ENCODE peak calls at places on chromosomes 12 and 14, in seven cellular contexts. K, X, W, E, R, A and N are unnamed samples.

GRCh38 chr12:39912211-39912980 is 193.5 kb downstream of the SLC2A13 start:
- DNase-seq in R (peak; percentile 79), E (peak; percentile 34), K (no peak), A (peak; percentile 92), W (peak; percentile 24), X (no peak), N (no peak)

GRCh38 chr12:32285484-32285883 is 113.9 kb upstream of the FGD4 start:
- DNase-seq in R (no peak), K (no peak), E (no peak), A (no peak), X (no peak), W (no peak), N (no peak)

GRCh38 chr12:111360325-111360930 is 8.5 kb downstream of the PHETA1 start:
- DNase-seq in E (no peak), X (no peak), K (no peak), R (no peak), A (no peak), W (no peak), N (no peak)

GRCh38 chr12:45637706-45638105 is 91.8 kb upstream of the ARID2 start:
- DNase-seq in A (no peak), E (no peak), R (peak; percentile 83), X (no peak), K (no peak), W (no peak), N (no peak)

GRCh38 chr14:22412936-22413411 is 176.1 kb downstream of the DAD1 start:
- DNase-seq in X (no peak), K (no peak), R (no peak), W (no peak), E (no peak), A (no peak), N (no peak)

GRCh38 chr14:84792722-84793410 is 737.1 kb upstream of the FLRT2 start:
- DNase-seq in A (no peak), W (no peak), R (no peak), X (no peak), K (no peak), E (no peak), N (no peak)

GRCh38 chr12:108657130-108657745 is 23.5 kb upstream of the SELPLG start:
- DNase-seq in K (no peak), E (no peak), R (no peak), X (no peak), A (no peak), W (no peak), N (no peak)

GRCh38 chr12:91216871-91217270 is 34.3 kb upstream of the DCN start:
- DNase-seq in K (no peak), X (no peak), A (no peak), E (no peak), W (peak; percentile 5), R (no peak), N (no peak)

GRCh38 chr12:48118491-48118890 is 673 bp upstream of the PFKM start:
- DNase-seq in X (no peak), W (no peak), A (no peak), R (peak; percentile 15), K (no peak), E (no peak), N (no peak)

GRCh38 chr14:33932526-33933292 is 18.2 kb downstream of the EGLN3 start:
- DNase-seq in K (peak; percentile 38), W (no peak), X (no peak), R (peak; percentile 28), E (peak; percentile 61), A (no peak), N (no peak)

GRCh38 chr14:65879218-65880009 is 466.9 kb downstream of the FUT8 start:
- DNase-seq in X (no peak), W (no peak), A (no peak), E (no peak), R (peak; percentile 91), K (no peak), N (no peak)

GRCh38 chr14:56423591-56423991 is 156.0 kb upstream of the TMEM260 start:
- DNase-seq in E (no peak), R (no peak), K (no peak), A (no peak), X (no peak), W (peak; percentile 46), N (no peak)

GRCh38 chr12:96255077-96255476 is 60.9 kb downstream of the ELK3 start:
- DNase-seq in W (no peak), K (peak; percentile 81), X (no peak), R (no peak), E (peak; percentile 81), A (no peak), N (peak; percentile 54)

GRCh38 chr14:23521785-23522640 is 29.6 kb downstream of the ZFHX2 start:
- DNase-seq in W (no peak), X (no peak), E (no peak), K (no peak), A (no peak), R (no peak), N (no peak)

GRCh38 chr14:60721331-60722162 is 2.6 kb downstream of the SIX4 start:
- DNase-seq in K (peak; percentile 37), X (peak; percentile 79), E (peak; percentile 39), R (peak; percentile 85), W (peak; percentile 68), A (peak; percentile 55), N (peak; percentile 31)

GRCh38 chr14:82112210-82112839 is 578.7 kb upstream of the SEL1L start:
- DNase-seq in K (no peak), A (no peak), W (no peak), X (no peak), E (no peak), R (no peak), N (no peak)

GRCh38 chr14:99564903-99565259 is 39.1 kb downstream of the CCDC85C start:
- DNase-seq in X (no peak), W (no peak), R (no peak), E (no peak), A (no peak), K (no peak), N (no peak)

GRCh38 chr14:99562848-99563748 is 40.9 kb downstream of the CCDC85C start:
- DNase-seq in E (peak; percentile 87), W (peak; percentile 90), R (peak; percentile 87), K (peak; percentile 76), A (peak; percentile 94), X (no peak), N (peak; percentile 66)

GRCh38 chr14:99565383-99565782 is 38.6 kb downstream of the CCDC85C start:
- DNase-seq in A (no peak), K (no peak), R (peak; percentile 30), E (no peak), W (no peak), X (no peak), N (no peak)

GRCh38 chr14:99564256-99564902 is 39.6 kb downstream of the CCDC85C start:
- DNase-seq in A (peak; percentile 59), W (peak; percentile 87), R (peak; percentile 58), X (no peak), K (peak; percentile 67), E (peak; percentile 63), N (no peak)

GRCh38 chr14:99563749-99564129 is 40.3 kb downstream of the CCDC85C start:
- DNase-seq in R (no peak), X (no peak), W (no peak), E (no peak), A (no peak), K (no peak), N (no peak)
- H3K4me3 ChIP-seq in R (no peak overlapping the region), X (no peak overlapping the region), W (no peak overlapping the region), E (no peak overlapping the region), A (no peak overlapping the region), K (no peak overlapping the region), N (no peak overlapping the region)

GRCh38 chr14:85909581-85909980 is 379.6 kb downstream of the FLRT2 start:
- DNase-seq in K (no peak), R (peak; percentile 52), X (no peak), W (no peak), E (no peak), A (no peak), N (no peak)

GRCh38 chr14:85907536-85907935 is 377.6 kb downstream of the FLRT2 start:
- DNase-seq in A (no peak), X (no peak), R (no peak), W (no peak), K (no peak), E (no peak), N (no peak)

DNA sequence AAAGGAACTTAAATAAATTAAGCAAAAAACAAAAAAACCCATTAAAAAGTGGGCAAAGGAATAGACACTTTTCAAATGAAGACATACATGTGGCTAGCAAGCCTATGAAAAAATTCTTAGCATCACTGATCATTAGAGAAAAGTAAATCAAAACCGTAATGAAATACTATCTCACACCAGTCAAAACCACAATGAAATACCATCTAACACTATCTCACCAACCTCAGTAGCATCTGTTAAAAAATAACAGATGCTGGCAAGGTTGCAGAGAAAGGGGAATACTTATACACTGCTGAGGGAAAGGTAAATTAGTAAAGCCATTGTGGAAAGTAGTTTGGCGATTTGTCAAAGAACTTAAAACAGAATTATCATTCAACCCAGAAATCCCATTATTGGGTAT is 381.1 kb downstream of the FLRT2 start:
- DNase-seq in A (no peak), E (no peak), K (no peak), R (no peak), W (no peak), X (no peak), N (no peak)
- H3K9me3 ChIP-seq in A (no peaks in the 10 kb centered on the region), E (no peaks in the 10 kb centered on the region), K (no peaks in the 10 kb centered on the region), R (no peaks in the 10 kb centered on the region), W (no peaks in the 10 kb centered on the region), X (peaks cover 5% of the 10 kb centered on the region), N (no peaks in the 10 kb centered on the region)

GRCh38 chr12:88663001-88663400 is 82.7 kb upstream of the KITLG start:
- DNase-seq in A (no peak), K (no peak), E (no peak), R (peak; percentile 55), X (no peak), W (no peak), N (no peak)
- H3K27ac ChIP-seq in A (no peak overlapping the region), K (no peak overlapping the region), E (no peak overlapping the region), R (peak overlapping the region; percentile 28), X (no peak overlapping the region), W (no peak overlapping the region), N (no peak overlapping the region)

GRCh38 chr12:53050426-53051057 is 677 bp downstream of the TNS2 start:
- DNase-seq in E (no peak), K (no peak), W (no peak), R (no peak), X (no peak), A (no peak), N (no peak)

GRCh38 chr12:53051058-53051880 is 1.4 kb downstream of the TNS2 start:
- DNase-seq in R (no peak), A (peak; percentile 55), K (peak; percentile 84), X (no peak), E (peak; percentile 86), W (peak; percentile 74), N (peak; percentile 98)

GRCh38 chr12:53053223-53054111 is 3.6 kb downstream of the TNS2 start:
- DNase-seq in E (peak; percentile 76), K (peak; percentile 65), X (peak; percentile 85), W (peak; percentile 86), R (peak; percentile 87), A (peak; percentile 86), N (no peak)

GRCh38 chr12:53052419-53053222 is 2.8 kb downstream of the TNS2 start:
- DNase-seq in E (peak; percentile 96), W (peak; percentile 65), A (peak; percentile 91), X (no peak), R (peak; percentile 72), K (peak; percentile 95), N (peak; percentile 92)

DNA sequence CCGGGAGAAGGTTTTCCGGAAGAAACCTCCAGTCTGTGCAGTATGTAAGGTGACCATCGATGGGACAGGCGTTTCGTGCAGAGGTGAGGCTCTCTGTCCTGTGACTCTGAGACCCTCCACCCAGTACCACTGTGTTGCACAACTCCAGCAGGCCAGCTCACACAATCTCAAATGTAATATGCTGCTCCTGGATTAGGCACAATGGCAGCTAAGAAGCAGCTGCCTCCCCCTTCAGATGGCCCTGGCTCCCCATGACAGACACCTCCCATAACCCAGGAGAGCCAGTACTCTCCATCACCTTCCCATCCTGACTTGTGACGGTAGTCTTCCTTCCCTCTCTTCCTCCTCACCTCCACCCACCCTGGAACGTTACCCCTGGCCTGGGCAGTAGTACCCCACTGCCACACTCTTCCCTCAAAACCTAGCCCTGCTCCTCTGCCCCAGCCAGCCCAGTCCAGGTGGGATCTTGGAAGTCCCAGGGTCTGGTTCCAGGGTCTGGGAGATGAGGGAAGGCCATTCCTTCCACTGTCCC is 2.1 kb downstream of the TNS2 start:
- DNase-seq in A (peak; percentile 14), E (peak; percentile 29), K (no peak), W (no peak), R (no peak), X (no peak), N (no peak)
- H3K4me3 ChIP-seq in A (no peak overlapping the region), E (peak overlapping the region; percentile 73), K (peak overlapping the region; percentile 72), W (no peak overlapping the region), R (peak overlapping the region; percentile 67), X (peak overlapping the region; percentile 78), N (peak overlapping the region; percentile 97)